ENCODE peak calls at places on chromosomes 7 and 10, in six cellular contexts. Q is IMR-90, F is lower lobe of right lung, G is transverse colon, H is MM.1S, N is endothelial cell. Y is an unnamed sample.
A peak's percentile ranks its signal among the peaks of the same experiment; 100 is the strongest.

GRCh38 chr7:105782391-105783063 is 93.9 kb downstream of the ATXN7L1 start:
- DNase-seq in Q (peak; percentile 94), F (no peak), G (no peak), H (no peak), N (no peak), Y (peak; percentile 91)

GRCh38 chr10:70730955-70731354 is 54.2 kb downstream of the TBATA start:
- DNase-seq in Q (no peak), F (no peak), G (no peak), H (no peak), N (no peak), Y (no peak)

GRCh38 chr10:110425684-110426293 is 71.9 kb upstream of the DUSP5 start:
- DNase-seq in Q (peak; percentile 99), F (no peak), G (no peak), H (no peak), N (no peak), Y (peak; percentile 97)

GRCh38 chr10:63573068-63573697 is 52.0 kb downstream of the REEP3 start:
- DNase-seq in Q (peak; percentile 87), F (no peak), G (no peak), H (peak; percentile 70), N (no peak), Y (peak; percentile 87)

GRCh38 chr7:47379629-47380324 is 202.1 kb downstream of the TNS3 start:
- DNase-seq in Q (peak; percentile 75), F (peak; percentile 77), G (peak; percentile 87), H (no peak), N (no peak), Y (peak; percentile 69)

GRCh38 chr7:104160375-104160774 is 47.4 kb downstream of the ORC5 start:
- DNase-seq in Q (peak; percentile 42), F (no peak), G (no peak), H (peak; percentile 27), N (no peak), Y (peak; percentile 44)

GRCh38 chr10:59517961-59518360 is 155.6 kb upstream of the FAM13C start:
- DNase-seq in Q (no peak), F (no peak), G (no peak), H (no peak), N (no peak), Y (no peak)

GRCh38 chr10:24536653-24537052 is 187.0 kb downstream of the ARHGAP21 start:
- DNase-seq in Q (no peak), F (no peak), G (no peak), H (no peak), N (no peak), Y (no peak)

GRCh38 chr10:86779267-86780017 is 23.0 kb downstream of the BMPR1A start:
- DNase-seq in Q (peak; percentile 67), F (no peak), G (no peak), H (no peak), N (no peak), Y (peak; percentile 35)

GRCh38 chr7:139743967-139744767 is 33.6 kb downstream of the HIPK2 start:
- DNase-seq in Q (peak; percentile 40), F (no peak), G (no peak), H (no peak), N (no peak), Y (no peak)

GRCh38 chr7:19051767-19052375 is 65.6 kb downstream of the TWIST1 start:
- DNase-seq in Q (peak; percentile 38), F (no peak), G (peak; percentile 18), H (peak; percentile 33), N (peak; percentile 33), Y (peak; percentile 23)

GRCh38 chr7:45177801-45178200 is 20.2 kb downstream of the RAMP3 start:
- DNase-seq in Q (no peak), F (peak; percentile 37), G (no peak), H (no peak), N (no peak), Y (no peak)

GRCh38 chr10:66836057-66836456 is 89.8 kb upstream of the LRRTM3 start:
- DNase-seq in Q (peak; percentile 81), F (no peak), G (no peak), H (no peak), N (no peak), Y (peak; percentile 78)

GRCh38 chr7:73799282-73800141 is 29.4 kb upstream of the CLDN3 start:
- DNase-seq in Q (no peak), F (no peak), G (no peak), H (no peak), N (no peak), Y (no peak)

GRCh38 chr7:74084722-74085578 is 1.3 kb downstream of the LIMK1 start:
- DNase-seq in Q (no peak), F (no peak), G (no peak), H (no peak), N (no peak), Y (no peak)

GRCh38 chr7:152108359-152108758 is 82.9 kb downstream of the GALNT11 start:
- DNase-seq in Q (no peak), F (no peak), G (no peak), H (no peak), N (no peak), Y (no peak)

GRCh38 chr7:141073173-141073640 is 657 bp upstream of the TMEM178B start:
- DNase-seq in Q (peak; percentile 44), F (no peak), G (peak; percentile 9), H (peak; percentile 82), N (peak; percentile 78), Y (peak; percentile 54)

GRCh38 chr7:142194201-142194600 is 63.7 kb downstream of the PRSS58 start:
- DNase-seq in Q (no peak), F (no peak), G (no peak), H (no peak), N (no peak), Y (peak; percentile 32)

GRCh38 chr7:45686441-45687184 is 112.4 kb downstream of the ADCY1 start:
- DNase-seq in Q (no peak), F (no peak), G (no peak), H (no peak), N (no peak), Y (no peak)

GRCh38 chr10:4677296-4678021 is 148.5 kb upstream of the AKR1E2 start:
- DNase-seq in Q (peak; percentile 32), F (no peak), G (no peak), H (no peak), N (no peak), Y (peak; percentile 89)

GRCh38 chr7:105602325-105603305 is 21.3 kb upstream of the EFCAB10 start:
- DNase-seq in Q (peak; percentile 45), F (no peak), G (no peak), H (no peak), N (no peak), Y (no peak)

GRCh38 chr7:146176790-146177189 is 60.2 kb downstream of the CNTNAP2 start:
- DNase-seq in Q (no peak), F (no peak), G (no peak), H (no peak), N (no peak), Y (no peak)

GRCh38 chr10:100081075-100082001 is at the start of gene CPN1:
- DNase-seq in Q (no peak), F (no peak), G (no peak), H (no peak), N (no peak), Y (no peak)

GRCh38 chr7:23615331-23615730 is 18.1 kb downstream of the CCDC126 start:
- DNase-seq in Q (peak; percentile 34), F (no peak), G (no peak), H (no peak), N (no peak), Y (no peak)

GRCh38 chr10:122293156-122293978 is 22.3 kb downstream of the BTBD16 start:
- DNase-seq in Q (no peak), F (no peak), G (no peak), H (no peak), N (no peak), Y (no peak)

GRCh38 chr7:11830582-11831382 is 1.2 kb downstream of the THSD7A start:
- DNase-seq in Q (peak; percentile 1), F (no peak), G (no peak), H (no peak), N (no peak), Y (peak; percentile 37)

GRCh38 chr7:11833431-11833830 is 1.4 kb upstream of the THSD7A start:
- DNase-seq in Q (no peak), F (no peak), G (no peak), H (no peak), N (no peak), Y (no peak)

GRCh38 chr7:11831727-11832495 is at the start of gene THSD7A:
- DNase-seq in Q (peak; percentile 13), F (peak; percentile 64), G (peak; percentile 20), H (peak; percentile 51), N (peak; percentile 79), Y (peak; percentile 51)

GRCh38 chr7:11831383-11831726 is 643 bp downstream of the THSD7A start:
- DNase-seq in Q (no peak), F (no peak), G (no peak), H (no peak), N (no peak), Y (no peak)

GRCh38 chr7:11835260-11835659 is 3.3 kb upstream of the THSD7A start:
- DNase-seq in Q (peak; percentile 1), F (no peak), G (no peak), H (no peak), N (no peak), Y (peak; percentile 9)
- TF ChIP-seq CTCF in Q (peak; percentile 58), F (peak; percentile 25), G (no peak), H (peak; percentile 19), N (peak; percentile 47), Y (peak; percentile 34)

DNA sequence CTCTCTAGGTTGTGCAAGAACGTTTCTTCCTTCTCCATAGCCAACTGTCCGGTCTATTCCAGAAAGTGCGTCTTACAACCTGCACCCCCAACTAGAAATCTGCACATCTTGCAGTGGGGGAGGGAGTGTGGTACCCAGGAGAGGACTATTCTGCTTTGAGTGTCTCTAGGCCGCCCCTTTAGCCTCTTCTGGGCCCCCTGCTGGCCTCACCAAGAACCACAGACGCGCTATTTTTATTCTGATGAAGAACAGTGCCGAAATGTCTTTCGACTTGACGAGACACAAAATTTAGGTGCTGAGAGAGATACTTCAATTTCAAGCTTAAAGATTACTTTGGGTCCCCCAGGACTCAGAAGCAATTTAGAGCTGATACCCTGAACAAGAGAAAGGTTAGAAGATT is 1.0 kb downstream of the CNPY1 start:
- DNase-seq in Q (no peak), F (no peak), G (no peak), H (no peak), N (no peak), Y (no peak)
- TF ChIP-seq CTCF in Q (peak; percentile 6), F (no peak), G (no peak), H (peak; percentile 41), N (peak; percentile 25), Y (no peak)

DNA sequence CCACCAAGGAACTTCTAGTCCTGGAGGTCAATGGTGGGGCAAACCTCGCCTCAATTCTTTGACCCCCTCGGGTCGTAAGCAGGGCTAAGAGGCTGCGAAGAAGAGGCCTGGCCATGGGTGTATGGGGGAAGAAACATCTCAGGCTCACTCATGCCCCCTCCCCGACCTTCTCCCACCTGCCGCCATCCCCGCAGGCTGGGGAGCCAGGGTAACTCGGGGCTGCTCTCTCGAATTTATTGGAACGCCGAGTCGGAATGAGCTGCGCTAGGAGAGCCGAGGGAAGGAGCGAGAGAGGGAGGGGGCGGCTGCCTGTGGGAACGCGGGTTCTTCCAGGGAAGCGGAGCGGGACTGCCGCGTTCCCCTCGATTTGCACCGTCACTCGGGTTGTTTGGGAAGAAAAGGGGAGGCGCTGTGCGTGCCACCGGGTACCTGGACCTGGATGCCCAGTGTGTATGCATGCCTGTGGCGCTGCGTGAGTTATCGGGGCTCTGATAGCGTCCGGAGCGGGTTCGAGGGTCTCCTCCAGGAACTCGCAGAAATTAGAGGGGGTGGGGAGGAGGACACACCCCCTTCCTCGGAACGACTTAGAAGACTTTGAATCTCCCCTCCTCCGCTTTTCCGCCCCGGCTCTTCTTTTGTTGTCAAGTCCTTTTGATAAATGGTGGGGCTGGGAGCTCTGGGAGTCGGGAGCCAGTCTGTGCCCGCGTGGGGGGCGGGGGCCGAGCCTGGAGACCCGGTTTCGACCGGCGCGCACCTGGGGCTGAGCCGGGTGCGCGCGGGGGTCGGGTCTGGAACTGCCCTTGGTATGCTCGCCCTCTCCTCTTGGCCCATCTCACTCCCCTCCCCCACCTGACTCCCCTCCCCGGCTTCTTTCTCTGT is 1.8 kb upstream of the ZNF503 start:
- DNase-seq in Q (no peak), F (peak; percentile 69), G (peak; percentile 37), H (no peak), N (peak; percentile 60), Y (peak; percentile 30)
- TF ChIP-seq CTCF in Q (no peak), F (no peak), G (no peak), H (no peak), N (no peak), Y (no peak)

GRCh38 chr10:11339013-11339412 is 272.4 kb downstream of the USP6NL start:
- DNase-seq in Q (no peak), F (no peak), G (no peak), H (no peak), N (no peak), Y (no peak)
- TF ChIP-seq CTCF in Q (no peak), F (no peak), G (no peak), H (no peak), N (no peak), Y (no peak)